ENCODE peak calls at places on chromosomes 3 and 15, in five cellular contexts. One of them, this sample, is unnamed. For H3K4me1, the result is how much of the 10 kb centered on the place peaks cover.

GRCh38 chr3:187746479-187747335 is 1.4 kb upstream of the BCL6 start:
- DNase-seq in GM12878: no peak
- DNase-seq in mammary epithelial cell: peak
- DNase-seq in spleen: no peak
- DNase-seq in adrenal gland: peak
- DNase-seq in this sample: no peak

GRCh38 chr15:77975332-77976119 is 102.0 kb downstream of the TBC1D2B start:
- DNase-seq in GM12878: no peak
- DNase-seq in mammary epithelial cell: no peak
- DNase-seq in spleen: peak
- DNase-seq in adrenal gland: no peak
- DNase-seq in this sample: no peak

GRCh38 chr15:48802867-48803266 is 8.0 kb downstream of the CEP152 start:
- DNase-seq in GM12878: no peak
- DNase-seq in mammary epithelial cell: peak
- DNase-seq in spleen: no peak
- DNase-seq in adrenal gland: no peak
- DNase-seq in this sample: peak

GRCh38 chr3:64224826-64225606 is at the start of gene PRICKLE2:
- DNase-seq in GM12878: peak
- DNase-seq in mammary epithelial cell: peak
- DNase-seq in spleen: peak
- DNase-seq in adrenal gland: peak
- DNase-seq in this sample: peak

GRCh38 chr3:141669434-141669833 is 68.7 kb upstream of the RNF7 start:
- DNase-seq in GM12878: no peak
- DNase-seq in mammary epithelial cell: no peak
- DNase-seq in spleen: no peak
- DNase-seq in adrenal gland: no peak
- DNase-seq in this sample: no peak

GRCh38 chr3:141521781-141522180 is 35.0 kb downstream of the RASA2 start:
- DNase-seq in GM12878: no peak
- DNase-seq in mammary epithelial cell: no peak
- DNase-seq in spleen: no peak
- DNase-seq in adrenal gland: no peak
- DNase-seq in this sample: no peak

GRCh38 chr15:48536681-48537091 is 108.8 kb downstream of the FBN1 start:
- DNase-seq in GM12878: no peak
- DNase-seq in mammary epithelial cell: no peak
- DNase-seq in spleen: no peak
- DNase-seq in adrenal gland: no peak
- DNase-seq in this sample: no peak

GRCh38 chr3:60160105-60160791 is 1091.0 kb downstream of the FHIT start:
- DNase-seq in GM12878: no peak
- DNase-seq in mammary epithelial cell: no peak
- DNase-seq in spleen: no peak
- DNase-seq in adrenal gland: no peak
- DNase-seq in this sample: no peak

GRCh38 chr15:94370197-94370987 is 139.0 kb downstream of the MCTP2 start:
- DNase-seq in GM12878: no peak
- DNase-seq in mammary epithelial cell: no peak
- DNase-seq in spleen: no peak
- DNase-seq in adrenal gland: no peak
- DNase-seq in this sample: no peak

GRCh38 chr3:66989860-66990696 is 8.0 kb upstream of the KBTBD8 start:
- DNase-seq in GM12878: peak
- DNase-seq in mammary epithelial cell: no peak
- DNase-seq in spleen: no peak
- DNase-seq in adrenal gland: no peak
- DNase-seq in this sample: no peak

GRCh38 chr3:66989241-66989640 is 8.9 kb upstream of the KBTBD8 start:
- DNase-seq in GM12878: no peak
- DNase-seq in mammary epithelial cell: no peak
- DNase-seq in spleen: no peak
- DNase-seq in adrenal gland: no peak
- DNase-seq in this sample: no peak

GRCh38 chr3:66991478-66991877 is 6.6 kb upstream of the KBTBD8 start:
- DNase-seq in GM12878: no peak
- DNase-seq in mammary epithelial cell: peak
- DNase-seq in spleen: no peak
- DNase-seq in adrenal gland: no peak
- DNase-seq in this sample: peak

GRCh38 chr3:66994588-66994987 is 3.5 kb upstream of the KBTBD8 start:
- DNase-seq in GM12878: no peak
- DNase-seq in mammary epithelial cell: no peak
- DNase-seq in spleen: no peak
- DNase-seq in adrenal gland: no peak
- DNase-seq in this sample: no peak

GRCh38 chr3:66993082-66993481 is 5.0 kb upstream of the KBTBD8 start:
- DNase-seq in GM12878: no peak
- DNase-seq in mammary epithelial cell: no peak
- DNase-seq in spleen: no peak
- DNase-seq in adrenal gland: no peak
- DNase-seq in this sample: no peak
- TF ChIP-seq CTCF in GM12878: no peak
- TF ChIP-seq CTCF in mammary epithelial cell: no peak
- TF ChIP-seq CTCF in spleen: no peak
- TF ChIP-seq CTCF in adrenal gland: no peak
- TF ChIP-seq CTCF in this sample: no peak

GRCh38 chr15:67177750-67178149 is 76.7 kb downstream of the AAGAB start:
- DNase-seq in GM12878: no peak
- DNase-seq in mammary epithelial cell: peak
- DNase-seq in spleen: no peak
- DNase-seq in adrenal gland: no peak
- DNase-seq in this sample: no peak
- H3K4me1 ChIP-seq in GM12878: under half
- H3K4me1 ChIP-seq in mammary epithelial cell: under half
- H3K4me1 ChIP-seq in spleen: under half
- H3K4me1 ChIP-seq in adrenal gland: under half
- H3K4me1 ChIP-seq in this sample: under half

GRCh38 chr3:15478300-15478979 is 43.1 kb downstream of the COLQ start:
- DNase-seq in GM12878: no peak
- DNase-seq in mammary epithelial cell: no peak
- DNase-seq in spleen: no peak
- DNase-seq in adrenal gland: no peak
- DNase-seq in this sample: no peak
- H3K27ac ChIP-seq in GM12878: no peak
- H3K27ac ChIP-seq in mammary epithelial cell: no peak
- H3K27ac ChIP-seq in spleen: no peak
- H3K27ac ChIP-seq in adrenal gland: no peak
- H3K27ac ChIP-seq in this sample: no peak

GRCh38 chr15:85008474-85009260 is 27.0 kb downstream of the PDE8A start:
- DNase-seq in GM12878: no peak
- DNase-seq in mammary epithelial cell: no peak
- DNase-seq in spleen: no peak
- DNase-seq in adrenal gland: no peak
- DNase-seq in this sample: no peak

GRCh38 chr15:85010114-85010471 is 28.4 kb downstream of the PDE8A start:
- DNase-seq in GM12878: no peak
- DNase-seq in mammary epithelial cell: no peak
- DNase-seq in spleen: no peak
- DNase-seq in adrenal gland: no peak
- DNase-seq in this sample: no peak

GRCh38 chr15:85009435-85009834 is 27.8 kb downstream of the PDE8A start:
- DNase-seq in GM12878: no peak
- DNase-seq in mammary epithelial cell: no peak
- DNase-seq in spleen: no peak
- DNase-seq in adrenal gland: no peak
- DNase-seq in this sample: no peak

GRCh38 chr15:85011210-85011571 is 29.5 kb downstream of the PDE8A start:
- DNase-seq in GM12878: no peak
- DNase-seq in mammary epithelial cell: no peak
- DNase-seq in spleen: no peak
- DNase-seq in adrenal gland: no peak
- DNase-seq in this sample: no peak

GRCh38 chr15:85010472-85011209 is 29.0 kb downstream of the PDE8A start:
- DNase-seq in GM12878: no peak
- DNase-seq in mammary epithelial cell: no peak
- DNase-seq in spleen: no peak
- DNase-seq in adrenal gland: no peak
- DNase-seq in this sample: no peak
- TF ChIP-seq CTCF in GM12878: no peak
- TF ChIP-seq CTCF in mammary epithelial cell: no peak
- TF ChIP-seq CTCF in spleen: no peak
- TF ChIP-seq CTCF in adrenal gland: no peak
- TF ChIP-seq CTCF in this sample: no peak

GRCh38 chr3:122984650-122985049 is 42.9 kb downstream of the SEMA5B start:
- DNase-seq in GM12878: no peak
- DNase-seq in mammary epithelial cell: no peak
- DNase-seq in spleen: no peak
- DNase-seq in adrenal gland: no peak
- DNase-seq in this sample: no peak
- H3K4me1 ChIP-seq in GM12878: under half
- H3K4me1 ChIP-seq in mammary epithelial cell: under half
- H3K4me1 ChIP-seq in spleen: under half
- H3K4me1 ChIP-seq in adrenal gland: under half
- H3K4me1 ChIP-seq in this sample: under half

GRCh38 chr3:57825116-57825515 is 69.0 kb downstream of the SLMAP start:
- DNase-seq in GM12878: no peak
- DNase-seq in mammary epithelial cell: no peak
- DNase-seq in spleen: no peak
- DNase-seq in adrenal gland: no peak
- DNase-seq in this sample: no peak

GRCh38 chr3:57826952-57827723 is 71.0 kb downstream of the SLMAP start:
- DNase-seq in GM12878: no peak
- DNase-seq in mammary epithelial cell: no peak
- DNase-seq in spleen: no peak
- DNase-seq in adrenal gland: no peak
- DNase-seq in this sample: no peak

GRCh38 chr3:57822686-57823085 is 66.6 kb downstream of the SLMAP start:
- DNase-seq in GM12878: no peak
- DNase-seq in mammary epithelial cell: no peak
- DNase-seq in spleen: no peak
- DNase-seq in adrenal gland: no peak
- DNase-seq in this sample: no peak

GRCh38 chr3:57826286-57826951 is 70.3 kb downstream of the SLMAP start:
- DNase-seq in GM12878: no peak
- DNase-seq in mammary epithelial cell: no peak
- DNase-seq in spleen: no peak
- DNase-seq in adrenal gland: no peak
- DNase-seq in this sample: no peak

GRCh38 chr3:57827757-57828156 is 71.6 kb downstream of the SLMAP start:
- DNase-seq in GM12878: no peak
- DNase-seq in mammary epithelial cell: no peak
- DNase-seq in spleen: no peak
- DNase-seq in adrenal gland: no peak
- DNase-seq in this sample: no peak
- H3K27ac ChIP-seq in GM12878: no peak
- H3K27ac ChIP-seq in mammary epithelial cell: no peak
- H3K27ac ChIP-seq in spleen: no peak
- H3K27ac ChIP-seq in adrenal gland: no peak
- H3K27ac ChIP-seq in this sample: no peak

DNA sequence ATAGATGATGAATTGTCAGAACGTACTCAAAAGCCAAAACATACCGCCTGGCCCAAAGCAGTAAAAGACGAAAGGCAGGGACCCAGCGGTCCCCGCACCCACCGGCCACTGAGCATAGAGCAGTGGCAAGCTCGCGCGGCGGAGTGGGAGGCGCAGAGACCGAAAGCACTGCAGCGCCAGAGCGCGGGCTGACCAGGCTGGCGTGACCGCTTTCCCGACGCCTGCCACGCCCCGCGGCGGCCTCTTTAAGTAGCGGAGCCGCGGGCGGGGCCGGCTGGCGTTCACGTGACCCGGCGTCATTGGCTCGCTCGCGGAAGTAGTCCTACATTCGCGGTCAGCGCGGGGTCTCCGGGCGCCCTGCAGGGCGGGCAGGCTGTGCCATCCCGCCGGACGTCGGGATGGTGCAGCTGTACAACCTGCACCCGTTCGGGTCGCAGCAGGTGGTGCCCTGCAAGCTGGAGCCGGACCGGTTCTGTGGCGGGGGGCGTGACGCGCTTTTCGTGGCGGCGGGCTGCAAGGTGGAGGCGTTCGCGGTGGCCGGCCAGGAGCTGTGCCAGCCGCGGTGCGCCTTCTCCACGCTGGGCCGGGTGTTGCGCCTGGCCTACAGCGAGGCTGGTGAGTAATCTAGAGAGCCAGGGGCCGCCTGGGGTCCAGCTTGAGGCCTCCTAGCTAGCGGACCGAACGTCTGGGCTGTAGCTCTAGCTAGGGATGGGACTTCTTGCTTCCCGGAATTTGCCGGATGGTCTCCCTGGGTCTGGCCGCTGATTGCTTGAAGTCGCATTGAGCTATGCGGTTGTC is at the start of gene HPS3:
- DNase-seq in GM12878: peak
- DNase-seq in mammary epithelial cell: peak
- DNase-seq in spleen: peak
- DNase-seq in adrenal gland: peak
- DNase-seq in this sample: peak
- TF ChIP-seq CTCF in GM12878: no peak
- TF ChIP-seq CTCF in mammary epithelial cell: no peak
- TF ChIP-seq CTCF in spleen: peak
- TF ChIP-seq CTCF in adrenal gland: no peak
- TF ChIP-seq CTCF in this sample: no peak

GRCh38 chr3:127206154-127206553 is 13.2 kb downstream of the PRR23E start:
- DNase-seq in GM12878: no peak
- DNase-seq in mammary epithelial cell: no peak
- DNase-seq in spleen: no peak
- DNase-seq in adrenal gland: no peak
- DNase-seq in this sample: peak
- H3K4me1 ChIP-seq in GM12878: under half
- H3K4me1 ChIP-seq in mammary epithelial cell: under half
- H3K4me1 ChIP-seq in spleen: under half
- H3K4me1 ChIP-seq in adrenal gland: under half
- H3K4me1 ChIP-seq in this sample: under half

GRCh38 chr15:71275566-71276354 is 160.5 kb downstream of the THSD4 start:
- DNase-seq in GM12878: no peak
- DNase-seq in mammary epithelial cell: no peak
- DNase-seq in spleen: no peak
- DNase-seq in adrenal gland: no peak
- DNase-seq in this sample: no peak

GRCh38 chr15:71278989-71279756 is 163.9 kb downstream of the THSD4 start:
- DNase-seq in GM12878: no peak
- DNase-seq in mammary epithelial cell: peak
- DNase-seq in spleen: no peak
- DNase-seq in adrenal gland: peak
- DNase-seq in this sample: peak

GRCh38 chr15:71276355-71276665 is 161.0 kb downstream of the THSD4 start:
- DNase-seq in GM12878: no peak
- DNase-seq in mammary epithelial cell: peak
- DNase-seq in spleen: no peak
- DNase-seq in adrenal gland: no peak
- DNase-seq in this sample: peak

GRCh38 chr15:71282086-71282485 is 166.8 kb downstream of the THSD4 start:
- DNase-seq in GM12878: no peak
- DNase-seq in mammary epithelial cell: no peak
- DNase-seq in spleen: no peak
- DNase-seq in adrenal gland: no peak
- DNase-seq in this sample: no peak

DNA sequence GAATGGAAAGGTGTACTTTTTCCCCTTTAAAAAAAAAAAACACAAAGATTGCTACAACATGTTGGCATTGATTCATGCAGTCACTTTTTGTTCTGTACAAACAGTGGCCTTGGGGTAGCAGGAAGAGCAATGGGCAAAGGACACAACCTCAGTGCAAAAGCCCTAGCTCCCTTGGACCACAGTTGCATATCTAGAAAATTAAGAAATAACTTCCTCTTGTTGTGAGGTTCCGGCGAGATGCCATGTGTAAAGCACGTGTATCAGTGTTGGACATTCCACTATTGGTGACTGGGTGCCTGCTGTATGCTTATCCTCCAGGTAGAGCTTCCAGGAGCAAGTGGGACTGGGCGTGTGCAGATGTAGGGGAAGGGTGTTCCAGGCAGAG is 164.5 kb downstream of the THSD4 start:
- DNase-seq in GM12878: no peak
- DNase-seq in mammary epithelial cell: no peak
- DNase-seq in spleen: no peak
- DNase-seq in adrenal gland: peak
- DNase-seq in this sample: no peak
- H3K27ac ChIP-seq in GM12878: no peak
- H3K27ac ChIP-seq in mammary epithelial cell: peak
- H3K27ac ChIP-seq in spleen: peak
- H3K27ac ChIP-seq in adrenal gland: peak
- H3K27ac ChIP-seq in this sample: peak

This sample was measured in foreskin keratinocyte.